ENCODE peak calls at places on chromosome 21, in four cellular contexts. One of them, this sample, is unnamed.

GRCh38 chr21:44939532-44940115 is at the start of gene SLX9:
- DNase-seq in GM23248: peak; percentile 91
- DNase-seq in PC-3: peak; percentile 90
- DNase-seq in PC-9: peak; percentile 80
- DNase-seq in this sample: peak; percentile 92

GRCh38 chr21:26116456-26117011 is 54.0 kb downstream of the APP start:
- DNase-seq in GM23248: peak; percentile 80
- DNase-seq in PC-3: peak; percentile 84
- DNase-seq in PC-9: peak; percentile 58
- DNase-seq in this sample: no peak

GRCh38 chr21:45900034-45900868 is 81.3 kb upstream of the COL6A1 start:
- DNase-seq in GM23248: no peak
- DNase-seq in PC-3: no peak
- DNase-seq in PC-9: no peak
- DNase-seq in this sample: no peak

GRCh38 chr21:16792155-16792554 is 720.7 kb upstream of the CXADR start:
- DNase-seq in GM23248: peak; percentile 48
- DNase-seq in PC-3: no peak
- DNase-seq in PC-9: no peak
- DNase-seq in this sample: no peak

GRCh38 chr21:44696572-44696971 is 400 bp upstream of the KRTAP10-12 start:
- DNase-seq in GM23248: no peak
- DNase-seq in PC-3: no peak
- DNase-seq in PC-9: no peak
- DNase-seq in this sample: no peak

GRCh38 chr21:28805885-28806284 is 186.8 kb downstream of the LTN1 start:
- DNase-seq in GM23248: peak; percentile 87
- DNase-seq in PC-3: peak; percentile 65
- DNase-seq in PC-9: no peak
- DNase-seq in this sample: no peak

GRCh38 chr21:37658994-37659458 is 257.2 kb downstream of the KCNJ6 start:
- DNase-seq in GM23248: peak; percentile 92
- DNase-seq in PC-3: peak; percentile 87
- DNase-seq in PC-9: peak; percentile 73
- DNase-seq in this sample: no peak

GRCh38 chr21:34640858-34641257 is 25.9 kb upstream of the RCAN1 start:
- DNase-seq in GM23248: peak; percentile 92
- DNase-seq in PC-3: peak; percentile 83
- DNase-seq in PC-9: no peak
- DNase-seq in this sample: no peak

GRCh38 chr21:37088196-37088595 is 15.1 kb downstream of the TTC3 start:
- DNase-seq in GM23248: no peak
- DNase-seq in PC-3: no peak
- DNase-seq in PC-9: no peak
- DNase-seq in this sample: no peak

GRCh38 chr21:16535100-16535418 is 805.3 kb downstream of the USP25 start:
- DNase-seq in GM23248: peak; percentile 92
- DNase-seq in PC-3: peak; percentile 13
- DNase-seq in PC-9: peak; percentile 5
- DNase-seq in this sample: no peak

GRCh38 chr21:17848228-17848627 is 29.1 kb upstream of the C21orf91 start:
- DNase-seq in GM23248: peak; percentile 95
- DNase-seq in PC-3: peak; percentile 82
- DNase-seq in PC-9: peak; percentile 16
- DNase-seq in this sample: no peak

DNA sequence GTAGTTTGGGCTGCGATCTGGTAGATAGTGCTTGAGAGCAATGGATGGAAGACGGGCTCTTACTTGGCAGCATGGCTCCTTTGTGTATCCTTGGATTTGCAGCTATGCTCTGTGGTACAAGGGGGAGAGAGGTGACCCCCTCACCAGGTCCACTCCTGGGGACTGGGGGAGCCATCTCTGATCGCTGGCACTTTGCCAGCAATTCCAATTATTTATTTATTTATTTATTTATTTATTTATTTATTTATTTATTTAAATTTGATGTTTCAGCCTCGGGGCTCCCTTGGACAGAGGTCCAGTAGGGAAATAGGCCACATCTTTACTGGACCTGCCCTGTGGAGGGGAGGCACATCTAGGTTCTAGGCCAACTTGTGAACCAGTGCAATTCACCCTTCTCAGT is 18.3 kb downstream of the TCP10L start:
- DNase-seq in GM23248: no peak
- DNase-seq in PC-3: no peak
- DNase-seq in PC-9: no peak
- DNase-seq in this sample: no peak
- H3F3A ChIP-seq in GM23248: peaks cover 9% of the 10 kb centered on the region
- H3F3A ChIP-seq in PC-3: no peaks in the 10 kb centered on the region
- H3F3A ChIP-seq in PC-9: peaks cover 4% of the 10 kb centered on the region
- H3F3A ChIP-seq in this sample: peaks cover 9% of the 10 kb centered on the region

DNA sequence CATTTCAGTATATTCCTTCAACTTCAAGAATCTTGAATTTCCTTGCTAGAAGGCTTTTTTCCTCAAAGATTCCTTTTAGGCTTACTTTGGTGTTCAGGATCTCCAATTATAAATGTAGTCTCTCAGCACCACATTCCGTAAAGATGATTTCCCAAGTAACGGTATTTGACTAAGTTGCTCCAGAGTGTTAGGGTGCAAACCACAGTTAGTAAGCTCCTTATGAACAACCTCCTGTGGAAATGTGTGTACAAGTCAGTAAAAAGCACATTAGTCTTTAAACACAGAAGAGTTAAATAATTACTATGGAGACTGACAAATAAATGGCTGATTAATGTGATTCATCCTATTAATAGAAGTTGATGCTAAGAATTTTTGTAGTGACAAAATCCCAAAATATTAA is 10.3 kb downstream of the DONSON start:
- DNase-seq in GM23248: peak; percentile 81
- DNase-seq in PC-3: no peak
- DNase-seq in PC-9: no peak
- DNase-seq in this sample: no peak
- H3F3A ChIP-seq in GM23248: peaks cover 85% of the 10 kb centered on the region
- H3F3A ChIP-seq in PC-3: peaks cover 19% of the 10 kb centered on the region
- H3F3A ChIP-seq in PC-9: peaks cover 34% of the 10 kb centered on the region
- H3F3A ChIP-seq in this sample: peaks cover 48% of the 10 kb centered on the region

GRCh38 chr21:41875086-41875485 is 4.1 kb downstream of the PRDM15 start:
- DNase-seq in GM23248: no peak
- DNase-seq in PC-3: no peak
- DNase-seq in PC-9: no peak
- DNase-seq in this sample: no peak

GRCh38 chr21:41876396-41876795 is 2.7 kb downstream of the PRDM15 start:
- DNase-seq in GM23248: no peak
- DNase-seq in PC-3: no peak
- DNase-seq in PC-9: no peak
- DNase-seq in this sample: no peak

GRCh38 chr21:41877901-41878830 is 978 bp downstream of the PRDM15 start:
- DNase-seq in GM23248: peak; percentile 81
- DNase-seq in PC-3: peak; percentile 44
- DNase-seq in PC-9: peak; percentile 47
- DNase-seq in this sample: peak; percentile 67

GRCh38 chr21:41878831-41879189 is 334 bp downstream of the PRDM15 start:
- DNase-seq in GM23248: peak; percentile 94
- DNase-seq in PC-3: peak; percentile 77
- DNase-seq in PC-9: peak; percentile 63
- DNase-seq in this sample: peak; percentile 93

DNA sequence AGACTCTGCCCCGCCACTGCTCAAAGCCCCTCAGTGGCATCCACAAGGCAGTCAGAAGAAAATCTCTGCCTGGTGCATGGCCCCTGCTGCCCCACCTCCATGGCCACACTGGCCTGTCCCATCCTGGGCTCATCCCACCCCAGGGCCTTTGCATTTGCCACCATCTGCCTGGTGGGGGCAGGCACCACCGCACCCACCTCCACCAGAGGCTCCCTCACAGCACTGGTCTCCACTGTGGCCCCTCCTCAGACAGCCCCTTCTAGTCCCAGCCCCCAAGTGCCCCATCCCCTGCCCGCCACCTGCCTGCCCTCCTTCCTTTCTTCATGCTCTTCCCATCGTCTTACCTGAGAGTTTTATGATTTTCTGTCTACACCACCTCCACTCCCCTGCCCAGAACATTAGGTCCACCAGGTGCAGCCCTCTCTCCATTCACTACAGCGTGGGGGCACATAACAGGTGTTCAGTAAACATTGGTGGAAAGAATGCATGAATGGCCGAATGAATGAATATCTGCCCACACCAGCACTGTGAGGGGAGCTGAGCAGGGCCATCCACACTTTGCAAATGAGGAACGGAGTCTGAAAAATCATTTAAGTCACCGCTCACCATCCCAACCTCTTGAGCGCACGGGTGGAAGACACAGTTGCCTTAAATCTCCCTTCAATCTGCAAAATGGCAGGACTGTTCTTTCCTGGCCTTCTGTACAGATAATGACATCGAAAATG is 2.1 kb downstream of the PRDM15 start:
- DNase-seq in GM23248: no peak
- DNase-seq in PC-3: no peak
- DNase-seq in PC-9: no peak
- DNase-seq in this sample: no peak
- H3F3A ChIP-seq in GM23248: peaks cover 18% of the 10 kb centered on the region
- H3F3A ChIP-seq in PC-3: no peaks in the 10 kb centered on the region
- H3F3A ChIP-seq in PC-9: no peaks in the 10 kb centered on the region
- H3F3A ChIP-seq in this sample: peaks cover 11% of the 10 kb centered on the region

GRCh38 chr21:30714436-30714835 is 4.1 kb downstream of the KRTAP21-3 start:
- DNase-seq in GM23248: no peak
- DNase-seq in PC-3: peak; percentile 74
- DNase-seq in PC-9: no peak
- DNase-seq in this sample: no peak
- H3F3A ChIP-seq in GM23248: no peaks in the 10 kb centered on the region
- H3F3A ChIP-seq in PC-3: peaks cover 4% of the 10 kb centered on the region
- H3F3A ChIP-seq in PC-9: no peaks in the 10 kb centered on the region
- H3F3A ChIP-seq in this sample: no peaks in the 10 kb centered on the region